ENCODE peak calls at places on chromosomes 4 and X, in nine cellular contexts. I, W, T, L, Y, R, X, Z and Q are unnamed samples.

GRCh38 chrX:118423558-118423957 is 72.1 kb upstream of the DOCK11 start:
- DNase-seq in I (no peak), W (no peak), T (no peak), L (no peak), Y (no peak), R (no peak), X (no peak), Z (no peak), Q (no peak)

GRCh38 chrX:136268051-136269048 is 17.1 kb upstream of the MAP7D3 start:
- DNase-seq in I (peak), W (no peak), T (peak), L (no peak), Y (peak), R (peak), X (no peak), Z (no peak), Q (peak)

GRCh38 chr4:25190407-25190806 is 30.2 kb upstream of the SEPSECS start:
- DNase-seq in I (peak), W (no peak), T (no peak), L (peak), Y (no peak), R (no peak), X (no peak), Z (no peak), Q (peak)

GRCh38 chrX:40508560-40508959 is 72.2 kb upstream of the ATP6AP2 start:
- DNase-seq in I (no peak), W (no peak), T (peak), L (no peak), Y (no peak), R (no peak), X (no peak), Z (no peak), Q (no peak)

GRCh38 chr4:183200453-183200852 is 101.4 kb downstream of the WWC2 start:
- DNase-seq in I (no peak), W (peak), T (peak), L (no peak), Y (peak), R (no peak), X (peak), Z (peak), Q (no peak)

GRCh38 chrX:134948333-134949241 is 42.2 kb upstream of the SMIM10 start:
- DNase-seq in I (no peak), W (peak), T (peak), L (no peak), Y (peak), R (no peak), X (peak), Z (peak), Q (peak)

GRCh38 chr4:184824776-184825393 is 883 bp downstream of the ACSL1 start:
- DNase-seq in I (no peak), W (peak), T (peak), L (no peak), Y (no peak), R (peak), X (no peak), Z (no peak), Q (no peak)

GRCh38 chr4:182752158-182752910 is 164.9 kb downstream of the DCTD start:
- DNase-seq in I (peak), W (peak), T (peak), L (no peak), Y (peak), R (no peak), X (peak), Z (peak), Q (no peak)

GRCh38 chr4:46032061-46032460 is 91.8 kb downstream of the GABRG1 start:
- DNase-seq in I (no peak), W (no peak), T (no peak), L (no peak), Y (no peak), R (no peak), X (no peak), Z (no peak), Q (no peak)

GRCh38 chrX:68710870-68711576 is 63.6 kb downstream of the STARD8 start:
- DNase-seq in I (peak), W (peak), T (peak), L (peak), Y (peak), R (peak), X (peak), Z (peak), Q (peak)

GRCh38 chr4:7761720-7762119 is 177.9 kb downstream of the AFAP1 start:
- DNase-seq in I (peak), W (no peak), T (peak), L (peak), Y (peak), R (peak), X (peak), Z (peak), Q (peak)

GRCh38 chr4:188660796-188661195 is 521.6 kb downstream of the TRIML1 start:
- DNase-seq in I (no peak), W (no peak), T (no peak), L (no peak), Y (no peak), R (no peak), X (no peak), Z (no peak), Q (no peak)

GRCh38 chr4:186693159-186693815 is 30.4 kb downstream of the FAT1 start:
- DNase-seq in I (no peak), W (peak), T (peak), L (no peak), Y (peak), R (no peak), X (peak), Z (peak), Q (no peak)

GRCh38 chr4:141711211-141711610 is 74.8 kb downstream of the IL15 start:
- DNase-seq in I (peak), W (peak), T (peak), L (no peak), Y (peak), R (no peak), X (peak), Z (peak), Q (peak)

GRCh38 chr4:26028793-26029511 is 114.9 kb downstream of the SMIM20 start:
- DNase-seq in I (peak), W (no peak), T (peak), L (peak), Y (peak), R (no peak), X (peak), Z (peak), Q (peak)

GRCh38 chr4:150310159-150310895 is 232.1 kb downstream of the DCLK2 start:
- DNase-seq in I (no peak), W (peak), T (peak), L (no peak), Y (peak), R (no peak), X (peak), Z (peak), Q (no peak)

GRCh38 chrX:44872319-44872816 is 620 bp upstream of the KDM6A start:
- DNase-seq in I (peak), W (peak), T (peak), L (no peak), Y (peak), R (no peak), X (no peak), Z (peak), Q (peak)

GRCh38 chrX:56786889-56787733 is 58.1 kb downstream of the NBDY start:
- DNase-seq in I (no peak), W (no peak), T (no peak), L (no peak), Y (no peak), R (no peak), X (no peak), Z (no peak), Q (no peak)

GRCh38 chr4:165874799-165875371 is 1.8 kb downstream of the TLL1 start:
- DNase-seq in I (peak), W (peak), T (peak), L (peak), Y (no peak), R (no peak), X (no peak), Z (no peak), Q (peak)

GRCh38 chr4:164379694-164380093 is 374.2 kb upstream of the SMIM31 start:
- DNase-seq in I (no peak), W (no peak), T (no peak), L (no peak), Y (no peak), R (no peak), X (no peak), Z (no peak), Q (no peak)

GRCh38 chr4:156784970-156785369 is 186.6 kb downstream of the PDGFC start:
- DNase-seq in I (no peak), W (no peak), T (no peak), L (no peak), Y (no peak), R (no peak), X (no peak), Z (no peak), Q (no peak)

GRCh38 chr4:164866817-164867490 is 10.0 kb upstream of the APELA start:
- DNase-seq in I (peak), W (no peak), T (no peak), L (peak), Y (no peak), R (no peak), X (no peak), Z (no peak), Q (no peak)

GRCh38 chr4:17502764-17503163 is 9.1 kb downstream of the QDPR start:
- DNase-seq in I (no peak), W (peak), T (no peak), L (no peak), Y (peak), R (no peak), X (peak), Z (peak), Q (no peak)

GRCh38 chrX:39667191-39667590 is 430.6 kb downstream of the BCOR start:
- DNase-seq in I (no peak), W (no peak), T (no peak), L (no peak), Y (no peak), R (no peak), X (no peak), Z (peak), Q (no peak)

GRCh38 chrX:18537524-18537923 is 112.1 kb downstream of the CDKL5 start:
- DNase-seq in I (no peak), W (no peak), T (no peak), L (no peak), Y (no peak), R (no peak), X (no peak), Z (no peak), Q (no peak)

GRCh38 chr4:11428701-11429571 is at the start of gene HS3ST1:
- DNase-seq in I (peak), W (peak), T (peak), L (peak), Y (peak), R (no peak), X (peak), Z (peak), Q (peak)

GRCh38 chr4:169840554-169840953 is 82.8 kb upstream of the HPF1 start:
- DNase-seq in I (no peak), W (no peak), T (no peak), L (no peak), Y (no peak), R (no peak), X (no peak), Z (no peak), Q (no peak)

GRCh38 chr4:40038972-40039371 is 17.7 kb upstream of the N4BP2 start:
- DNase-seq in I (no peak), W (peak), T (no peak), L (no peak), Y (peak), R (no peak), X (peak), Z (peak), Q (no peak)

GRCh38 chr4:87589531-87589930 is 18.8 kb upstream of the DSPP start:
- DNase-seq in I (no peak), W (peak), T (peak), L (no peak), Y (peak), R (no peak), X (peak), Z (peak), Q (peak)

GRCh38 chrX:22365460-22365859 is 92.7 kb downstream of the CBLL2 start:
- DNase-seq in I (no peak), W (peak), T (peak), L (no peak), Y (peak), R (no peak), X (peak), Z (peak), Q (no peak)

GRCh38 chr4:184843984-184844554 is 18.3 kb upstream of the ACSL1 start:
- DNase-seq in I (no peak), W (no peak), T (no peak), L (no peak), Y (no peak), R (no peak), X (no peak), Z (no peak), Q (peak)

GRCh38 chr4:65340382-65341109 is 329.7 kb downstream of the EPHA5 start:
- DNase-seq in I (no peak), W (no peak), T (no peak), L (no peak), Y (no peak), R (no peak), X (no peak), Z (peak), Q (no peak)

GRCh38 chrX:132444936-132445335 is 43.9 kb downstream of the MBNL3 start:
- DNase-seq in I (no peak), W (no peak), T (no peak), L (no peak), Y (no peak), R (no peak), X (no peak), Z (peak), Q (no peak)

GRCh38 chrX:41779058-41779564 is 55.1 kb downstream of the GPR82 start:
- DNase-seq in I (no peak), W (peak), T (peak), L (no peak), Y (peak), R (no peak), X (peak), Z (peak), Q (peak)

GRCh38 chr4:111070390-111070789 is 447.5 kb upstream of the PITX2 start:
- DNase-seq in I (no peak), W (no peak), T (no peak), L (no peak), Y (no peak), R (no peak), X (no peak), Z (no peak), Q (no peak)

DNA sequence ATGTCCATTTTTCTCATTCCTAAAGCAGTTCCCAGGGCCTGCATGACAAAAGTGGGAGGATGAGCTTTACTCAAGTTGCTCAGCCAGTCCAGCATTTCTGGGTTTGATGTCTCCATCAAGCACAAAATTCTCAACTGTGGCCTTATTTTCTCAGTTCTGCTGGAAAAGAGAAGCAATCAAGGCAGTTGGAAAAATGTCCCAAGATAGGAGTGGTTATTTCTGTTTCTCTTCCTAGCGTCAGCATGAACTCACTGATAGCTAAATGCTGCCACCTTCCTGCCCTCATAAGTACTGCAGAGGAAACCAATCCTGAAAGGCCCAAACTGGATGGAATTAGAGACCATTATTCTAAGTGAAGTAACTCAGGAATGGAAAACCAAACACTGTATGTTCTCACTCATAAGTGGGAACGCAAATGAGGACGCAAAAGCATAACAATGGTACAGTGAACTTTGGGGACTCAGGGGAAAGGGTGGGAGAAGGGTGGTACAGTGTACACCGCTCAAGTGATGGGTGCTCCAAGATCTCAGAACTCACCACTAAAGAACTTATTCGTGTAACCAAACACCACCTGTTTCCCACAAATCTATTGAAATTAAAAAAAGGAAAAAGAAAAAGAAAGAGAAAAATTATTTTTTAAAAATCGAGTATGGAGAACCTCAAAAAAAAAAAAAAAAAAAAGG is 29.6 kb downstream of the ADH7 start:
- DNase-seq in I (peak), W (peak), T (peak), L (peak), Y (peak), R (peak), X (peak), Z (peak), Q (peak)
- H2AFZ ChIP-seq in I (no peak), W (peak), T (no peak), L (no peak), Y (peak), R (no peak), X (peak), Z (peak), Q (no peak)

GRCh38 chrX:78659955-78660354 is 827 bp upstream of the RTL3 start:
- DNase-seq in I (no peak), W (no peak), T (no peak), L (no peak), Y (no peak), R (no peak), X (peak), Z (peak), Q (no peak)

GRCh38 chrX:78652971-78653822 is 5.9 kb downstream of the RTL3 start:
- DNase-seq in I (no peak), W (peak), T (peak), L (no peak), Y (peak), R (no peak), X (peak), Z (peak), Q (no peak)

GRCh38 chrX:78655642-78656041 is 3.5 kb downstream of the RTL3 start:
- DNase-seq in I (no peak), W (no peak), T (no peak), L (no peak), Y (no peak), R (no peak), X (no peak), Z (no peak), Q (no peak)

DNA sequence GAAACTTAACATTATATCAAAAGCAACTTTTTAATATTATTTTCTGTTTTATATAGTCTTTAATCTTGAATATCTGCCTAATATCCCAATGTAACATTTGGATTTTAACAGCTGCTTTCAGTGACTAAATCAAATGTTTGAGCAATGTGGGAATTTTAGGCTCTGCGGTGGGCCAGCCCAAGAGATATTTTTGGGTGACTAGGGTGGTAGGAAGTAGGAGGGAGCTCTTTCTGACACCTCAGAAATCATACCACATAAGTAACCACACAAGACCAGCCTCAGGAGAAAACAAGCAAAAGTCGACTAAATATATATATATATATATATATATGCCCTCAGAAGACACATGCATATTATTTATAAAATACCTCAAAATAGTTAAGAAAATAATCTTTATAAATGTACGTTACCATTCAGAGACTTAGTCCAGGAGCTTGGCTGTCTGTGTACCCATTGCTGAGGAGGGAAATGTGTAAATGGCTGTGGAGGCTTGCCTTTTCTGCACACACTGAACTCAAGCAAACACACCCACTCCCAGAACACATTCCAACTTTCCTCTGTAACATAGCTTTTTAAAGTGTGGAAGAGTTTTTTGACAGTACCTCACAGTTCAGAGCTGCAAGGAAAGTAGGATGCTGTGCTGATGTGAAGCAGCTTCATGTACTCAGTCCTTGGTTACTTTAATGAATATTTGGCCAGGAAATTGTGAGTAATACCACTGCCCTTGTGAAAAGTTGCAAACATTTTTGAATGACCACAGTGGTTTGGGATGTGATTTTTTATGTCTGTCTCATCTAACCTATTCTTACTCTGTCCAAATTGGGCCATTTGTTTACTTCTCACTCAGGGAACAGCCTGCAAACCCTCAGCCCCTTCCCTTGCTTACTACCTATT is at the start of gene RTL3:
- DNase-seq in I (no peak), W (peak), T (peak), L (no peak), Y (peak), R (no peak), X (peak), Z (peak), Q (no peak)
- H2AFZ ChIP-seq in I (no peak), W (no peak), T (no peak), L (no peak), Y (no peak), R (no peak), X (no peak), Z (no peak), Q (no peak)

GRCh38 chr4:36613999-36614398 is 332.6 kb downstream of the DTHD1 start:
- DNase-seq in I (no peak), W (no peak), T (no peak), L (no peak), Y (no peak), R (no peak), X (no peak), Z (no peak), Q (no peak)

GRCh38 chr4:36624030-36624429 is 342.6 kb downstream of the DTHD1 start:
- DNase-seq in I (no peak), W (no peak), T (no peak), L (no peak), Y (no peak), R (no peak), X (no peak), Z (no peak), Q (no peak)

GRCh38 chr4:36618102-36618501 is 336.7 kb downstream of the DTHD1 start:
- DNase-seq in I (no peak), W (no peak), T (no peak), L (no peak), Y (no peak), R (no peak), X (no peak), Z (no peak), Q (no peak)
- H2AFZ ChIP-seq in I (peak), W (no peak), T (no peak), L (no peak), Y (no peak), R (no peak), X (no peak), Z (no peak), Q (no peak)

GRCh38 chr4:153418114-153418513 is 48.0 kb upstream of the TMEM131L start:
- DNase-seq in I (no peak), W (no peak), T (peak), L (no peak), Y (peak), R (no peak), X (no peak), Z (peak), Q (no peak)

GRCh38 chr4:153418581-153418980 is 47.6 kb upstream of the TMEM131L start:
- DNase-seq in I (peak), W (peak), T (no peak), L (peak), Y (peak), R (peak), X (no peak), Z (no peak), Q (no peak)

GRCh38 chr4:153409412-153409811 is 56.7 kb upstream of the TMEM131L start:
- DNase-seq in I (no peak), W (peak), T (peak), L (no peak), Y (peak), R (no peak), X (peak), Z (peak), Q (no peak)

GRCh38 chr4:153409924-153410501 is 56.1 kb upstream of the TMEM131L start:
- DNase-seq in I (no peak), W (no peak), T (no peak), L (no peak), Y (peak), R (no peak), X (peak), Z (peak), Q (no peak)

GRCh38 chr4:153413827-153414226 is 52.3 kb upstream of the TMEM131L start:
- DNase-seq in I (peak), W (no peak), T (no peak), L (no peak), Y (no peak), R (no peak), X (no peak), Z (no peak), Q (no peak)
- H2AFZ ChIP-seq in I (no peak), W (no peak), T (no peak), L (no peak), Y (no peak), R (no peak), X (no peak), Z (no peak), Q (no peak)

GRCh38 chr4:15676899-15677298 is 4.7 kb upstream of the FAM200B start:
- DNase-seq in I (no peak), W (no peak), T (no peak), L (no peak), Y (no peak), R (no peak), X (no peak), Z (no peak), Q (no peak)
- H2AFZ ChIP-seq in I (no peak), W (no peak), T (no peak), L (no peak), Y (no peak), R (no peak), X (no peak), Z (no peak), Q (no peak)